ENCODE peak calls at places on chromosome 12, in nine cellular contexts. One of them, this sample, is unnamed.

GRCh38 chr12:45343269-45344051 is 127.6 kb downstream of the ANO6 start:
- DNase-seq in GM13977: no peak
- DNase-seq in RWPE1: peak; percentile 19
- DNase-seq in endodermal cell: no peak
- DNase-seq in omental fat pad: no peak
- DNase-seq in ascending aorta: no peak
- DNase-seq in prostate gland: no peak
- DNase-seq in foreskin fibroblast: peak; percentile 81
- DNase-seq in left ventricle myocardium inferior: peak; percentile 32
- DNase-seq in this sample: peak; percentile 42

GRCh38 chr12:98578821-98579220 is 14.7 kb upstream of the SLC25A3 start:
- DNase-seq in prostate gland: no peak
- DNase-seq in foreskin fibroblast: no peak
- DNase-seq in left ventricle myocardium inferior: no peak
- DNase-seq in omental fat pad: no peak
- DNase-seq in RWPE1: no peak
- DNase-seq in endodermal cell: peak; percentile 39
- DNase-seq in GM13977: no peak
- DNase-seq in ascending aorta: no peak
- DNase-seq in this sample: peak; percentile 32

GRCh38 chr12:123035841-123036240 is 55.4 kb downstream of the ARL6IP4 start:
- DNase-seq in prostate gland: no peak
- DNase-seq in ascending aorta: no peak
- DNase-seq in foreskin fibroblast: no peak
- DNase-seq in RWPE1: no peak
- DNase-seq in GM13977: no peak
- DNase-seq in omental fat pad: no peak
- DNase-seq in left ventricle myocardium inferior: no peak
- DNase-seq in endodermal cell: peak; percentile 54
- DNase-seq in this sample: no peak

GRCh38 chr12:99611117-99611516 is 36.4 kb upstream of the GARIN6 start:
- DNase-seq in ascending aorta: no peak
- DNase-seq in left ventricle myocardium inferior: no peak
- DNase-seq in RWPE1: no peak
- DNase-seq in GM13977: no peak
- DNase-seq in foreskin fibroblast: no peak
- DNase-seq in endodermal cell: no peak
- DNase-seq in prostate gland: no peak
- DNase-seq in omental fat pad: no peak
- DNase-seq in this sample: peak; percentile 1

GRCh38 chr12:124096109-124096508 is 123.1 kb downstream of the ZNF664 start:
- DNase-seq in ascending aorta: no peak
- DNase-seq in foreskin fibroblast: no peak
- DNase-seq in RWPE1: no peak
- DNase-seq in omental fat pad: no peak
- DNase-seq in endodermal cell: no peak
- DNase-seq in left ventricle myocardium inferior: no peak
- DNase-seq in prostate gland: no peak
- DNase-seq in GM13977: no peak
- DNase-seq in this sample: no peak

GRCh38 chr12:52372216-52373154 is 5.2 kb upstream of the KRT85 start:
- DNase-seq in left ventricle myocardium inferior: peak; percentile 74
- DNase-seq in ascending aorta: peak; percentile 87
- DNase-seq in GM13977: peak; percentile 84
- DNase-seq in endodermal cell: peak; percentile 96
- DNase-seq in foreskin fibroblast: peak; percentile 93
- DNase-seq in omental fat pad: peak; percentile 66
- DNase-seq in RWPE1: peak; percentile 90
- DNase-seq in prostate gland: peak; percentile 88
- DNase-seq in this sample: peak; percentile 93

GRCh38 chr12:80161612-80162011 is 62.3 kb downstream of the OTOGL start:
- DNase-seq in prostate gland: no peak
- DNase-seq in GM13977: no peak
- DNase-seq in omental fat pad: no peak
- DNase-seq in foreskin fibroblast: peak; percentile 61
- DNase-seq in ascending aorta: no peak
- DNase-seq in RWPE1: no peak
- DNase-seq in left ventricle myocardium inferior: no peak
- DNase-seq in endodermal cell: no peak
- DNase-seq in this sample: no peak

GRCh38 chr12:24991209-24992049 is 42.5 kb upstream of the BCAT1 start:
- DNase-seq in RWPE1: peak; percentile 55
- DNase-seq in ascending aorta: no peak
- DNase-seq in endodermal cell: no peak
- DNase-seq in prostate gland: peak; percentile 30
- DNase-seq in left ventricle myocardium inferior: no peak
- DNase-seq in GM13977: peak; percentile 57
- DNase-seq in omental fat pad: no peak
- DNase-seq in foreskin fibroblast: peak; percentile 75
- DNase-seq in this sample: peak; percentile 76

GRCh38 chr12:53053223-53054111 is 3.6 kb downstream of the TNS2 start:
- DNase-seq in omental fat pad: no peak
- DNase-seq in prostate gland: peak; percentile 84
- DNase-seq in ascending aorta: peak; percentile 82
- DNase-seq in left ventricle myocardium inferior: peak; percentile 55
- DNase-seq in foreskin fibroblast: peak; percentile 46
- DNase-seq in GM13977: no peak
- DNase-seq in RWPE1: no peak
- DNase-seq in endodermal cell: peak; percentile 98
- DNase-seq in this sample: peak; percentile 84

GRCh38 chr12:116141110-116141832 is 136.2 kb downstream of the MED13L start:
- DNase-seq in endodermal cell: no peak
- DNase-seq in prostate gland: no peak
- DNase-seq in RWPE1: no peak
- DNase-seq in foreskin fibroblast: peak; percentile 28
- DNase-seq in omental fat pad: no peak
- DNase-seq in GM13977: no peak
- DNase-seq in left ventricle myocardium inferior: no peak
- DNase-seq in ascending aorta: no peak
- DNase-seq in this sample: no peak
- TF ChIP-seq CTCF in endodermal cell: no peak
- TF ChIP-seq CTCF in prostate gland: no peak
- TF ChIP-seq CTCF in RWPE1: peak; percentile 27
- TF ChIP-seq CTCF in foreskin fibroblast: no peak
- TF ChIP-seq CTCF in omental fat pad: no peak
- TF ChIP-seq CTCF in GM13977: peak; percentile 28
- TF ChIP-seq CTCF in left ventricle myocardium inferior: peak; percentile 46
- TF ChIP-seq CTCF in ascending aorta: peak; percentile 8
- TF ChIP-seq CTCF in this sample: no peak

GRCh38 chr12:18549598-18549997 is 188.2 kb downstream of the PLCZ1 start:
- DNase-seq in omental fat pad: no peak
- DNase-seq in foreskin fibroblast: no peak
- DNase-seq in GM13977: no peak
- DNase-seq in ascending aorta: no peak
- DNase-seq in endodermal cell: peak; percentile 60
- DNase-seq in prostate gland: no peak
- DNase-seq in left ventricle myocardium inferior: no peak
- DNase-seq in RWPE1: no peak
- DNase-seq in this sample: no peak

GRCh38 chr12:18556081-18556645 is 181.6 kb downstream of the PLCZ1 start:
- DNase-seq in RWPE1: no peak
- DNase-seq in prostate gland: no peak
- DNase-seq in GM13977: no peak
- DNase-seq in ascending aorta: no peak
- DNase-seq in omental fat pad: no peak
- DNase-seq in left ventricle myocardium inferior: no peak
- DNase-seq in foreskin fibroblast: no peak
- DNase-seq in endodermal cell: no peak
- DNase-seq in this sample: peak; percentile 18

GRCh38 chr12:18551703-18552102 is 186.1 kb downstream of the PLCZ1 start:
- DNase-seq in GM13977: no peak
- DNase-seq in ascending aorta: no peak
- DNase-seq in RWPE1: no peak
- DNase-seq in prostate gland: no peak
- DNase-seq in left ventricle myocardium inferior: no peak
- DNase-seq in foreskin fibroblast: no peak
- DNase-seq in omental fat pad: no peak
- DNase-seq in endodermal cell: no peak
- DNase-seq in this sample: peak; percentile 49

DNA sequence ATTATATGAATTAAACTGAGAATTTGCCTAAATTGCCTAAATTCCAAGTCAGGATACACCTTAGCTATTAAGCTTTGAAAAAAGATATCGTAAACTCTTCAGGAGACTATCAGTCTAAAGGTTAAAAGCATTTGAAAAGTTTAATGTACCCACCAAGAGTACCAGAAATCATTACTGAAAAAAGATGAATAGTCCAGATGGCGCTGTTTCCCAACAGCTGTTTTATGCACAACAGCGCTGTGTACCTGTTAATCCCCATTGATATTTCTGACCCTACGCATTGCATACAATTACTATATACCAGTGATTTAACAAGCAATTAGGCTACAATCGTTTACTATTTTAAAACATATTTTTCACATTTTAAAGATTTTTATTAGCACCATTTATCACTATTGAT is 185.0 kb downstream of the PLCZ1 start:
- DNase-seq in endodermal cell: no peak
- DNase-seq in RWPE1: no peak
- DNase-seq in GM13977: no peak
- DNase-seq in left ventricle myocardium inferior: no peak
- DNase-seq in prostate gland: no peak
- DNase-seq in omental fat pad: no peak
- DNase-seq in ascending aorta: no peak
- DNase-seq in foreskin fibroblast: no peak
- DNase-seq in this sample: peak; percentile 5
- TF ChIP-seq CTCF in endodermal cell: peak; percentile 54
- TF ChIP-seq CTCF in RWPE1: no peak
- TF ChIP-seq CTCF in GM13977: no peak
- TF ChIP-seq CTCF in left ventricle myocardium inferior: peak; percentile 31
- TF ChIP-seq CTCF in prostate gland: no peak
- TF ChIP-seq CTCF in omental fat pad: no peak
- TF ChIP-seq CTCF in ascending aorta: no peak
- TF ChIP-seq CTCF in foreskin fibroblast: no peak
- TF ChIP-seq CTCF in this sample: no peak

GRCh38 chr12:85325452-85325851 is 45.4 kb downstream of the ALX1 start:
- DNase-seq in omental fat pad: no peak
- DNase-seq in ascending aorta: no peak
- DNase-seq in foreskin fibroblast: no peak
- DNase-seq in prostate gland: no peak
- DNase-seq in GM13977: no peak
- DNase-seq in endodermal cell: no peak
- DNase-seq in left ventricle myocardium inferior: no peak
- DNase-seq in RWPE1: no peak
- DNase-seq in this sample: no peak

DNA sequence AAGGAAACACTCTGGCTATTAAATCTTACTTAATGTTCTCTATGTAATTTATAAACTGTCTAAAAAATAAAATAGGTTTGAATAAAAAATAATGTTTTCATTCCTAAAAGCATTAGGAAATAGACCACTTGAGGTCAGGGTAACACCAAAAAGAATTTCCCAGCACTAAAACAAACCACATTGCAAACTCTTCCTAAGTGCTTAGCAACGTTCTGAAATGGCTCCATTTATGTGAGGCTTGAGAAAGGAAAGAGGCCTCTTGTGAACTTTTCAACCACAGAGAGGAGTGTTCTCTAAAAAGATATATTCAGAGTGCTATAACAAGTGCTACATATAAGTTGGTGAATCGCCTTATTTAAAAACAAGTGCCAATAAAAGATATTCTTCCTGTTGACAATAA is 42.7 kb downstream of the ALX1 start:
- DNase-seq in left ventricle myocardium inferior: no peak
- DNase-seq in foreskin fibroblast: peak; percentile 15
- DNase-seq in omental fat pad: no peak
- DNase-seq in ascending aorta: no peak
- DNase-seq in endodermal cell: no peak
- DNase-seq in prostate gland: no peak
- DNase-seq in RWPE1: no peak
- DNase-seq in GM13977: peak; percentile 27
- DNase-seq in this sample: no peak
- TF ChIP-seq CTCF in left ventricle myocardium inferior: no peak
- TF ChIP-seq CTCF in foreskin fibroblast: no peak
- TF ChIP-seq CTCF in omental fat pad: no peak
- TF ChIP-seq CTCF in ascending aorta: no peak
- TF ChIP-seq CTCF in endodermal cell: no peak
- TF ChIP-seq CTCF in prostate gland: no peak
- TF ChIP-seq CTCF in RWPE1: no peak
- TF ChIP-seq CTCF in GM13977: no peak
- TF ChIP-seq CTCF in this sample: no peak

GRCh38 chr12:4894019-4894418 is 15.7 kb upstream of the KCNA1 start:
- DNase-seq in endodermal cell: no peak
- DNase-seq in RWPE1: no peak
- DNase-seq in omental fat pad: no peak
- DNase-seq in ascending aorta: no peak
- DNase-seq in GM13977: no peak
- DNase-seq in foreskin fibroblast: no peak
- DNase-seq in prostate gland: no peak
- DNase-seq in left ventricle myocardium inferior: no peak
- DNase-seq in this sample: no peak
- TF ChIP-seq CTCF in endodermal cell: no peak
- TF ChIP-seq CTCF in RWPE1: no peak
- TF ChIP-seq CTCF in omental fat pad: no peak
- TF ChIP-seq CTCF in ascending aorta: no peak
- TF ChIP-seq CTCF in GM13977: no peak
- TF ChIP-seq CTCF in foreskin fibroblast: no peak
- TF ChIP-seq CTCF in prostate gland: no peak
- TF ChIP-seq CTCF in left ventricle myocardium inferior: no peak
- TF ChIP-seq CTCF in this sample: no peak